ENCODE peak calls at places on chromosomes 7 and 10, in seven cellular contexts. Q, M, T, S, G, Y and L are unnamed samples.
A peak's percentile ranks its signal among the peaks of the same experiment; 100 is the strongest.

GRCh38 chr7:128835790-128836641 is 5.8 kb downstream of the FLNC start:
- DNase-seq in Q (peak; percentile 51), M (no peak), T (peak; percentile 50), S (no peak), G (peak; percentile 19), Y (peak; percentile 59), L (peak; percentile 80)

GRCh38 chr10:124916098-124916584 is 25.8 kb upstream of the ZRANB1 start:
- DNase-seq in Q (no peak), M (no peak), T (no peak), S (no peak), G (peak; percentile 41), Y (no peak), L (no peak)

GRCh38 chr7:42338231-42339222 is 101.5 kb upstream of the GLI3 start:
- DNase-seq in Q (no peak), M (no peak), T (no peak), S (peak; percentile 49), G (no peak), Y (peak; percentile 42), L (no peak)

GRCh38 chr7:1219516-1219915 is 13.2 kb upstream of the UNCX start:
- DNase-seq in Q (no peak), M (no peak), T (peak; percentile 63), S (no peak), G (no peak), Y (no peak), L (no peak)

GRCh38 chr7:30647589-30647988 is 34.7 kb downstream of the CRHR2 start:
- DNase-seq in Q (no peak), M (no peak), T (peak; percentile 37), S (no peak), G (no peak), Y (no peak), L (no peak)

GRCh38 chr7:135189221-135189662 is 18.7 kb upstream of the CYREN start:
- DNase-seq in Q (no peak), M (no peak), T (no peak), S (no peak), G (no peak), Y (no peak), L (no peak)

GRCh38 chr7:151351967-151352366 is 10.4 kb downstream of the NUB1 start:
- DNase-seq in Q (no peak), M (peak; percentile 40), T (no peak), S (no peak), G (no peak), Y (no peak), L (no peak)

GRCh38 chr7:88759216-88759955 is at the start of gene ZNF804B:
- DNase-seq in Q (no peak), M (no peak), T (peak; percentile 78), S (no peak), G (no peak), Y (no peak), L (peak; percentile 60)

GRCh38 chr10:73956476-73957338 is 41.2 kb upstream of the VCL start:
- DNase-seq in Q (no peak), M (no peak), T (no peak), S (no peak), G (peak; percentile 35), Y (peak; percentile 29), L (no peak)

GRCh38 chr10:97574374-97575100 is 2.0 kb downstream of the ANKRD2 start:
- DNase-seq in Q (peak; percentile 81), M (no peak), T (peak; percentile 59), S (no peak), G (peak; percentile 35), Y (peak; percentile 58), L (peak; percentile 74)

GRCh38 chr7:128076831-128077271 is 45.6 kb upstream of the LRRC4 start:
- DNase-seq in Q (peak; percentile 41), M (no peak), T (no peak), S (no peak), G (peak; percentile 63), Y (peak; percentile 46), L (peak; percentile 36)

GRCh38 chr10:103839513-103839864 is 15.9 kb downstream of the SH3PXD2A start:
- DNase-seq in Q (no peak), M (no peak), T (peak; percentile 69), S (no peak), G (no peak), Y (no peak), L (no peak)

GRCh38 chr10:117137911-117138642 is at the start of gene VAX1:
- DNase-seq in Q (no peak), M (no peak), T (peak; percentile 82), S (no peak), G (no peak), Y (no peak), L (no peak)

GRCh38 chr10:77756319-77757232 is 119.0 kb upstream of the KCNMA1 start:
- DNase-seq in Q (no peak), M (no peak), T (peak; percentile 81), S (peak; percentile 65), G (peak; percentile 88), Y (peak; percentile 77), L (no peak)

GRCh38 chr7:53302511-53303246 is 267.2 kb downstream of the POM121L12 start:
- DNase-seq in Q (no peak), M (no peak), T (no peak), S (no peak), G (no peak), Y (no peak), L (no peak)

GRCh38 chr10:14822879-14823755 is 14.7 kb downstream of the CDNF start:
- DNase-seq in Q (peak; percentile 23), M (peak; percentile 6), T (peak; percentile 50), S (no peak), G (peak; percentile 72), Y (peak; percentile 50), L (no peak)

GRCh38 chr10:60175418-60175817 is 214.3 kb downstream of the ANK3 start:
- DNase-seq in Q (no peak), M (no peak), T (no peak), S (no peak), G (peak; percentile 10), Y (no peak), L (no peak)

GRCh38 chr10:34811126-34811967 is 3.7 kb downstream of the PARD3 start:
- DNase-seq in Q (no peak), M (no peak), T (no peak), S (no peak), G (no peak), Y (no peak), L (no peak)

GRCh38 chr10:34811968-34812514 is 3.1 kb downstream of the PARD3 start:
- DNase-seq in Q (no peak), M (no peak), T (no peak), S (no peak), G (peak; percentile 43), Y (peak; percentile 41), L (no peak)

GRCh38 chr10:34814228-34815173 is 595 bp downstream of the PARD3 start:
- DNase-seq in Q (peak; percentile 53), M (no peak), T (peak; percentile 92), S (no peak), G (no peak), Y (peak; percentile 39), L (peak; percentile 54)

GRCh38 chr10:34813626-34814227 is 1.4 kb downstream of the PARD3 start:
- DNase-seq in Q (peak; percentile 20), M (no peak), T (no peak), S (no peak), G (peak; percentile 48), Y (peak; percentile 48), L (peak; percentile 29)

GRCh38 chr10:34812771-34813170 is 2.3 kb downstream of the PARD3 start:
- DNase-seq in Q (no peak), M (no peak), T (no peak), S (no peak), G (no peak), Y (no peak), L (no peak)
- H3K4me3 ChIP-seq in Q (no peak overlapping the region), M (no peak overlapping the region), T (no peak overlapping the region), S (no peak overlapping the region), G (no peak overlapping the region), Y (no peak overlapping the region), L (no peak overlapping the region)

DNA sequence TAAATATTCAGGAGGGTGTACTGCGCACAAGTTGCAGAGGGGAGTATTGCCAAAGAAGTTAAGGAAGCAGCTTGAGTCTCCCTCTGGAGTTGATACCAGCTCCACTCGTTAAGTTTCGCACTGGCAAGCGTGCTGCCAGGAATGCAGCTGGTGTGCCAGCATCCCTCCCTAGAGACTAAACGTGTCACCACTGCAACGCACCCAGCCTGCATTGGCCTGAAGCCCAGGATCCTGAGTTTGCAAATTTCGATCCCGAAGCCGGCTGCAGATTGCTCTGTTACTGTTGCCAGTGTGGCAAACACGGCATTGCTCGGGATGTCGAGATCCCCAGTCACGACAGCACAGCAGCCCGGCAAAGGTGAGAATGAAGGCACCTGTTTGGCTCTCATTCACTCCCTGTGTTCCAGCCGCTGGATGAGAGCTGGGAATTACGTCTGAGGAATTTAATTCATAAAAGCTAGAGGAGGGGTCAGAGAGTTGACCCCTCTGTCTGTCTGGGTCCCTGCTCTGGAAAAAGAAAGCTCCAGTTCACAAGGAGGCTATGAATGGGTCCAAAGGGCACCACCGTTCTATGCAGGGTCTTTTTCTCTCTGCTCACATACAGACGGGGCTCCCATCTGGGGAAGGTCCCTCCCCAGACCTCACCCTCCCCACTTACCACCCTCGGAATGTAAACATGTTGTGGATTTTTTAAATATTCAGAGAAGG is 61.0 kb downstream of the NRP1 start:
- DNase-seq in Q (peak; percentile 87), M (no peak), T (no peak), S (peak; percentile 98), G (peak; percentile 91), Y (peak; percentile 94), L (peak; percentile 88)
- H3K4me3 ChIP-seq in Q (peak overlapping the region; percentile 12), M (no peak overlapping the region), T (no peak overlapping the region), S (peak overlapping the region; percentile 2), G (peak overlapping the region; percentile 29), Y (peak overlapping the region; percentile 4), L (peak overlapping the region; percentile 30)

DNA sequence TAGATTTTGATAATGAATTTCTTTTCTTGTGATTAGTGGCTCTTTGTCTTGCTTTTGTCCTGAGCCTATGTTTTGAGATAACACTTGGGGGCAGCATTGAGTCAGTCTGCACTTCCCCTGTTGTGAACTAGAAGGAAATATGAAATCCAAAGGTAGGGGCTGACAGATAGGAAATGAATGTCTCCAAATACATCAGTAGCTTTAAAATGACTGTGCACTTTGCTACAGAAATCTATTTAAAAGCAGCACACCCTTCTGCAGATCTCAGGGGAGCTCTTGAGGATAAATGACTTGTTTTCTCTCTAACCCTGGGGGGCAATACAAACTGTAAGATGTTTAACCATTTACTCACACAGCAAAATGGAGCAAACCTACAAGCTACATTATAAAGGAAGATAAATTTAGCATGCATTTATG is 176.0 kb upstream of the MYO3A start:
- DNase-seq in Q (no peak), M (no peak), T (peak; percentile 50), S (no peak), G (peak; percentile 48), Y (peak; percentile 34), L (no peak)
- H3K4me3 ChIP-seq in Q (no peak overlapping the region), M (no peak overlapping the region), T (no peak overlapping the region), S (no peak overlapping the region), G (no peak overlapping the region), Y (no peak overlapping the region), L (no peak overlapping the region)

GRCh38 chr7:71236488-71237179 is 104.7 kb downstream of the GALNT17 start:
- DNase-seq in Q (no peak), M (no peak), T (no peak), S (no peak), G (no peak), Y (no peak), L (no peak)
- H3K4me3 ChIP-seq in Q (no peak overlapping the region), M (no peak overlapping the region), T (no peak overlapping the region), S (no peak overlapping the region), G (no peak overlapping the region), Y (no peak overlapping the region), L (no peak overlapping the region)

GRCh38 chr10:28690545-28690944 is 13.2 kb downstream of the BAMBI start:
- DNase-seq in Q (no peak), M (no peak), T (no peak), S (no peak), G (no peak), Y (no peak), L (no peak)
- H3K4me3 ChIP-seq in Q (no peak overlapping the region), M (no peak overlapping the region), T (no peak overlapping the region), S (no peak overlapping the region), G (no peak overlapping the region), Y (no peak overlapping the region), L (no peak overlapping the region)

GRCh38 chr7:139452948-139453672 is 30.4 kb downstream of the KLRG2 start:
- DNase-seq in Q (no peak), M (no peak), T (peak; percentile 74), S (no peak), G (no peak), Y (peak; percentile 61), L (no peak)
- H3K4me3 ChIP-seq in Q (no peak overlapping the region), M (no peak overlapping the region), T (no peak overlapping the region), S (no peak overlapping the region), G (no peak overlapping the region), Y (no peak overlapping the region), L (no peak overlapping the region)